ENCODE peak calls at places on chromosomes 4 and X, in eight cellular contexts. W is psoas muscle, Y is tibial artery, U is K562, J is AG04450, G is lung, M is brain microvascular endothelial cell, N is hepatocyte. Z is an unnamed sample. For H3K27me3, the result is how much of the 10 kb centered on the place peaks cover.

GRCh38 chr4:144363890-144364289 is 223.4 kb upstream of the GYPA start:
- DNase-seq in J (no peak), M (no peak), Y (no peak), N (no peak), U (no peak), W (no peak), G (no peak), Z (no peak)

GRCh38 chr4:97646997-97647396 is 496.3 kb downstream of the STPG2 start:
- DNase-seq in N (peak), Y (no peak), J (no peak), W (no peak), M (peak), U (no peak), G (no peak), Z (no peak)

GRCh38 chr4:96004341-96004740 is 164.4 kb downstream of the PDHA2 start:
- DNase-seq in W (no peak), N (no peak), J (no peak), M (no peak), U (no peak), G (no peak), Y (no peak), Z (no peak)

GRCh38 chrX:24498181-24498580 is 33.1 kb downstream of the PDK3 start:
- DNase-seq in W (no peak), N (peak), Y (peak), U (no peak), M (peak), J (no peak), G (no peak), Z (no peak)

GRCh38 chr4:152220201-152220666 is 315.7 kb downstream of the FBXW7 start:
- DNase-seq in G (no peak), N (no peak), U (no peak), J (no peak), Y (no peak), W (no peak), M (no peak), Z (no peak)

GRCh38 chr4:109313168-109314133 is 11.0 kb upstream of the COL25A1 start:
- DNase-seq in M (no peak), U (no peak), Y (no peak), J (no peak), W (no peak), N (no peak), G (no peak), Z (no peak)

GRCh38 chr4:147049940-147050852 is 104.5 kb upstream of the TTC29 start:
- DNase-seq in N (peak), G (peak), M (peak), Y (no peak), J (peak), U (no peak), W (no peak), Z (no peak)

GRCh38 chr4:6229095-6229494 is 28.7 kb upstream of the JAKMIP1 start:
- DNase-seq in N (no peak), G (no peak), U (no peak), J (no peak), Y (no peak), M (no peak), W (no peak), Z (no peak)

GRCh38 chr4:180363817-180364216 is 1879.4 kb upstream of the TENM3 start:
- DNase-seq in N (no peak), M (no peak), J (no peak), U (no peak), Y (no peak), G (no peak), W (no peak), Z (no peak)

GRCh38 chr4:38068107-38068506 is 107.9 kb downstream of the PTTG2 start:
- DNase-seq in J (no peak), Y (no peak), U (no peak), W (no peak), N (no peak), G (no peak), M (no peak), Z (no peak)

GRCh38 chr4:647481-647880 is 22.1 kb downstream of the PDE6B start:
- DNase-seq in Y (no peak), U (no peak), G (no peak), W (peak), M (no peak), J (no peak), N (no peak), Z (no peak)

GRCh38 chr4:184960505-184960971 is 57.8 kb upstream of the HELT start:
- DNase-seq in N (peak), W (no peak), Y (no peak), G (no peak), J (no peak), U (no peak), M (no peak), Z (no peak)

GRCh38 chr4:3756343-3757059 is 9.7 kb upstream of the ADRA2C start:
- DNase-seq in J (no peak), M (no peak), G (no peak), U (peak), N (no peak), Y (no peak), W (no peak), Z (no peak)

GRCh38 chr4:3750334-3750733 is 15.9 kb upstream of the ADRA2C start:
- DNase-seq in G (no peak), U (no peak), Y (no peak), W (peak), M (no peak), J (no peak), N (no peak), Z (no peak)

GRCh38 chr4:3749081-3749480 is 17.1 kb upstream of the ADRA2C start:
- DNase-seq in J (no peak), W (no peak), Y (no peak), U (no peak), N (no peak), G (no peak), M (no peak), Z (no peak)

GRCh38 chr4:3752022-3752421 is 14.2 kb upstream of the ADRA2C start:
- DNase-seq in M (no peak), Y (no peak), J (no peak), N (no peak), U (no peak), W (no peak), G (no peak), Z (no peak)

DNA sequence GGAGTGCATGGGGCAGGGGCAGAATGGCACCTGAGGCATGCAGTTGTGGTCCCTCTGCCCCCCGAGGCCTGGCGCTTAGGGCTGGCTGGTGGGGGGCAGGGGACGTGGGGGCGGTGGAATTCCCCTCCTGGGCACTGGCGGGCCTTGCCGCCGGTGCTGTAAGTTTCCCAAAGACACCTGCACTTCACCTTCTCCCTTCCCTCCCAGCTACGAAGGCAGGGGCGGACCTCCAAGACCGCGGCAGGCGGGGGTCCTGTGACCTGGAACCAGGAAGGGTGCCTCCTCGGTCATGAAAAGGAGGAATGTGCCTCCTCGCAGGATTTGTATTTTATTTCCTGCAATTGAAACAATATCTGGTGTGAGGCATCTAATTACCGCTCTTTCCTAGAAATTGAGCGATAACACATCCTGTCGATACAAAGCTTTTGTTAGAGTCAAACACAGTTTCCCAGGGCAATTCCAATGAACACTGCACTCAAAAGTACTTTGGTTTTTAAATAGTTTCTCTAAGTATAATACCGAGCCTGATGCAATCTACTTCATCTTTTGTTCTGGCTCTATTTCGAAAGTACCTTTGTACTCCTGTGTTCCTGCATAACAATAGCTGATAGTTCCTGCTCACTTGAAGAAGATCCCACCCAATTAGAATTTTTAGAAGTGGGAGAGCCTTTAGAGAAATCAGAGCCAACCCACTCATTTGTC is 12.3 kb upstream of the ADRA2C start:
- DNase-seq in Y (no peak), J (no peak), W (peak), N (no peak), M (no peak), U (no peak), G (no peak), Z (no peak)
- H3K27me3 ChIP-seq in Y (under half), J (under half), W (under half), N (under half), M (under half), U (under half), G (under half), Z (under half)

GRCh38 chrX:129139837-129140679 is 383.2 kb downstream of the SMARCA1 start:
- DNase-seq in M (peak), Y (no peak), W (no peak), G (no peak), U (no peak), J (no peak), N (no peak), Z (no peak)
- H3K27me3 ChIP-seq in M (under half), Y (under half), W (under half), G (under half), U (under half), J (under half), N (under half), Z (under half)

GRCh38 chrX:154030715-154031305 is 11.1 kb upstream of the IRAK1 start:
- DNase-seq in W (no peak), U (no peak), N (no peak), G (no peak), Y (no peak), J (no peak), M (no peak), Z (no peak)
- H3K27me3 ChIP-seq in W (under half), U (under half), N (under half), G (under half), Y (under half), J (under half), M (under half), Z (under half)

GRCh38 chrX:83892433-83892832 is 31.5 kb downstream of the CYLC1 start:
- DNase-seq in W (no peak), Y (no peak), M (no peak), G (no peak), N (no peak), U (no peak), J (no peak), Z (no peak)
- H3K27me3 ChIP-seq in W (under half), Y (under half), M (under half), G (under half), N (under half), U (under half), J (under half), Z (under half)

DNA sequence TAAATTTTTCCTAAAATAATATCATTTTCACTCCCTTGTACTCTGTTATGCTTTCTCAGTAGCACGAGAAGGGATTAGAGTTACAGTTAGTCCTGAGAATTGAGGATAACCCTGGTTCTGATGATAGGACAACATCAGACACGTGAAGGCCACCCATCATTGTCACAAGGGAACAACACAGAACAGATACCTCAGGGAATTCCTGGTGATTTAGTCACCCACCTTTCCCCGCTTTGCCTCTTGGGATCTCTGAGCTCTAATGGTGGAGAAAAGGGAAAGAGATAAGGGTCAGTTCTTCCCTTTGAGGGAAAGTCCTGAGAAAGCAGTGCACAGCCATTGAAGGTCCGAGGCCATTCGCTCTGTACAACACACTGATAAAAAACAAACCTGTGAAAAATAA is 112.3 kb upstream of the GALNT7 start:
- DNase-seq in G (no peak), J (no peak), W (no peak), N (no peak), Y (no peak), M (no peak), U (no peak), Z (no peak)
- H3K27me3 ChIP-seq in G (under half), J (under half), W (under half), N (under half), Y (under half), M (under half), U (under half), Z (under half)

GRCh38 chrX:97995834-97996233 is 1112.1 kb downstream of the RPA4 start:
- DNase-seq in U (no peak), Y (no peak), N (no peak), M (no peak), J (no peak), G (no peak), W (no peak), Z (no peak)
- H3K27me3 ChIP-seq in U (under half), Y (under half), N (under half), M (under half), J (under half), G (under half), W (under half), Z (under half)

DNA sequence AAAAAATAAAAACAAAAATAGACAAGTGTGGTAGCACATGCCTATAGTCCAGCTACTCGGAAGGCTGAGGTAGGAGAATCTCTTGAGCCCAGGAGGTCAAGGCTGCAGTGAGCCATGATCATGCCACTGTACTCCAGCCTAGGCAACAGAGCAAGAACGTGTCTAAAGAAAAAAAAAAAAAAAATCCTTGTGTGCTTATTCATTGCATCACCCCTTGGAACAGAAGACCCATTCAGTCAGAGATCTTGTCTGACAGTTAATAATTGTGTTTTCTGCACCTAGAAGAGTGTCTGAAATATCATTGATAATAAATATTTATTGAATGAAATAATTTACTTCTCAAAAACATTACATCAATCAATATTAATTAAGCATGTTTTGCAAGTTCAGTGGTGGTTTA is 97.4 kb upstream of the TBL1X start:
- DNase-seq in W (no peak), M (no peak), N (no peak), Y (no peak), U (no peak), J (no peak), G (no peak), Z (no peak)
- H3K27me3 ChIP-seq in W (under half), M (under half), N (under half), Y (under half), U (under half), J (under half), G (under half), Z (under half)

DNA sequence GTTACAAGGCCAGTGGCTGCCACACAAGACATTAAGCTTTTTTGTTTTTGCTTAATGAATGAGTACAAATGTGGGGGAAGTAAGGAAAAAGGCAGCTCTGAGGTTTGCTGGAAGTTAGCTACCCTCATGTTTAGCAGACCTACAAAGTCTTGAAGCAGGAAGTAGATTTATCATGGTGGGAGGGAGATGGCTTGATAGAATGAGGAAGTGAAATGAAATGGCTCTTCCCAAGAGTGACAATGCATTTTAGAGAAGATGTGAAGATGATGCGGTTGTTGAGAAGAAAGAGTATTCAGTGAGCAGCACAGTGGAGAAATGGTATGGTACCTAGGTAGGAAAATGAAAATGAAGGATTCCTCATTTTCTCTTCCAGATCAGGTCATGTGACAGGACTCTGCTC is 108.0 kb downstream of the SLIT2 start:
- DNase-seq in N (no peak), M (no peak), W (no peak), Y (no peak), G (no peak), U (no peak), J (no peak), Z (no peak)
- H3K27me3 ChIP-seq in N (under half), M (under half), W (under half), Y (under half), G (under half), U (under half), J (under half), Z (under half)